ENCODE peak calls at places on chromosomes 13 and 19, in seven cellular contexts. L, M, S, U, W, J and O are unnamed samples.

GRCh38 chr13:73428137-73428536 is 369.3 kb downstream of the KLF5 start:
- DNase-seq in S (no peak), J (peak; percentile 84), W (no peak), M (peak; percentile 31), U (no peak), L (no peak), O (no peak)

GRCh38 chr13:37640499-37640898 is 41.9 kb upstream of the POSTN start:
- DNase-seq in U (peak; percentile 36), W (no peak), L (no peak), J (no peak), S (peak; percentile 1), M (peak; percentile 57), O (no peak)

GRCh38 chr19:35153701-35154534 is 617 bp upstream of the FXYD5 start:
- DNase-seq in S (no peak), U (no peak), J (no peak), W (peak; percentile 56), M (no peak), L (peak; percentile 55), O (peak; percentile 87)

GRCh38 chr13:109654341-109655205 is 131.8 kb downstream of the IRS2 start:
- DNase-seq in L (no peak), W (no peak), M (no peak), J (no peak), S (no peak), U (no peak), O (no peak)

GRCh38 chr19:43562211-43562697 is 13.1 kb downstream of the XRCC1 start:
- DNase-seq in M (no peak), W (no peak), S (no peak), U (no peak), L (no peak), J (no peak), O (no peak)

GRCh38 chr13:80577951-80578670 is 237.2 kb upstream of the SPRY2 start:
- DNase-seq in S (no peak), M (no peak), W (peak; percentile 14), J (no peak), U (no peak), L (no peak), O (no peak)

GRCh38 chr19:47176627-47177090 is 46.0 kb downstream of the SAE1 start:
- DNase-seq in U (peak; percentile 88), J (no peak), L (no peak), M (peak; percentile 84), W (peak; percentile 30), S (no peak), O (no peak)

GRCh38 chr19:13974073-13974472 is 21.8 kb downstream of the DCAF15 start:
- DNase-seq in U (no peak), L (no peak), W (no peak), J (peak; percentile 54), M (no peak), S (no peak), O (no peak)

GRCh38 chr19:3358919-3359849 is 7.2 kb upstream of the NFIC start:
- DNase-seq in W (peak; percentile 70), U (no peak), J (no peak), M (no peak), S (no peak), L (peak; percentile 59), O (peak; percentile 78)

GRCh38 chr13:36343766-36344165 is 2.4 kb downstream of the SPART start:
- DNase-seq in W (no peak), J (no peak), S (no peak), U (no peak), M (no peak), L (no peak), O (no peak)

GRCh38 chr19:10726268-10726667 is 8.4 kb downstream of the DNM2 start:
- DNase-seq in M (no peak), L (no peak), S (no peak), J (no peak), W (no peak), U (no peak), O (no peak)

GRCh38 chr13:45446181-45446580 is 18.6 kb upstream of the COG3 start:
- DNase-seq in M (peak; percentile 18), S (no peak), L (no peak), W (no peak), J (no peak), U (no peak), O (no peak)

GRCh38 chr13:48304132-48304876 is 753 bp downstream of the RB1 start:
- DNase-seq in J (no peak), U (peak; percentile 5), M (no peak), L (no peak), S (no peak), W (peak; percentile 50), O (peak; percentile 33)

GRCh38 chr19:45584332-45585157 is at the start of gene OPA3:
- DNase-seq in J (peak; percentile 95), M (peak; percentile 99), U (peak; percentile 100), W (peak; percentile 100), L (peak; percentile 98), S (peak; percentile 99), O (peak; percentile 79)

GRCh38 chr13:42040730-42041016 is 7.8 kb upstream of the DGKH start:
- DNase-seq in L (no peak), J (no peak), M (no peak), U (no peak), W (no peak), S (no peak), O (peak; percentile 84)

GRCh38 chr19:20318616-20319015 is 151.6 kb downstream of the ZNF486 start:
- DNase-seq in U (no peak), S (no peak), W (no peak), M (no peak), J (no peak), L (no peak), O (no peak)

GRCh38 chr19:45978156-45978555 is 4.5 kb upstream of the NOVA2 start:
- DNase-seq in M (no peak), J (no peak), U (no peak), L (no peak), W (no peak), S (no peak), O (no peak)

GRCh38 chr13:77300176-77301141 is 26.4 kb downstream of the MYCBP2 start:
- DNase-seq in S (no peak), U (no peak), J (no peak), M (peak; percentile 41), W (peak; percentile 41), L (no peak), O (no peak)

GRCh38 chr13:24868874-24869273 is 104.9 kb downstream of the RNF17 start:
- DNase-seq in J (no peak), S (no peak), W (no peak), M (no peak), L (no peak), U (no peak), O (no peak)

GRCh38 chr13:112688560-112689497 is 1.0 kb upstream of the ATP11A start:
- DNase-seq in M (no peak), W (no peak), S (no peak), U (no peak), L (peak; percentile 31), J (no peak), O (peak; percentile 71)

GRCh38 chr19:41064974-41065569 is 23.2 kb upstream of the CYP2A13 start:
- DNase-seq in M (peak; percentile 0), U (no peak), J (no peak), S (no peak), L (no peak), W (no peak), O (no peak)

GRCh38 chr13:58151452-58151851 is 519.9 kb downstream of the PCDH17 start:
- DNase-seq in M (no peak), L (no peak), J (no peak), U (no peak), W (no peak), S (no peak), O (no peak)